ENCODE peak calls at places on chromosomes 3 and 15, in seven cellular contexts. L is stimulated activated CD4-positive, alpha-beta T cell treated with anti-CD3 and anti-CD28 coated beads, Interleukin-12 subunit alpha, Interleukin-12 subunit beta, amount 100 ng/mL, for 48 hours; J is T-cell; X is suprapubic skin; P is NCI-H774; H is central memory CD8-positive, alpha-beta T cell; S is astrocyte. U is an unnamed sample.

GRCh38 chr15:98785796-98786581 is 137.7 kb downstream of the IGF1R start:
- DNase-seq in P (no peak), S (no peak), L (no peak), J (no peak), H (no peak), X (no peak), U (no peak)

GRCh38 chr3:178950676-178951075 is 120.9 kb downstream of the ZMAT3 start:
- DNase-seq in P (no peak), H (no peak), L (no peak), J (no peak), X (no peak), S (no peak), U (no peak)

GRCh38 chr3:196246612-196247308 is 30.4 kb downstream of the SLC51A start:
- DNase-seq in L (peak; percentile 19), J (no peak), P (no peak), H (no peak), S (peak; percentile 82), X (no peak), U (no peak)

GRCh38 chr15:28992996-28993719 is 107.4 kb downstream of the APBA2 start:
- DNase-seq in L (no peak), P (no peak), X (no peak), H (no peak), J (no peak), S (peak; percentile 48), U (no peak)

GRCh38 chr3:122793568-122794416 is at the start of gene HSPBAP1:
- DNase-seq in X (peak; percentile 96), S (peak; percentile 90), J (peak; percentile 93), H (peak; percentile 81), P (no peak), L (peak; percentile 86), U (no peak)

GRCh38 chr3:105277656-105278055 is 89.1 kb upstream of the ALCAM start:
- DNase-seq in X (no peak), L (no peak), H (no peak), P (no peak), J (no peak), S (peak; percentile 35), U (no peak)

GRCh38 chr15:62818691-62819090 is 223.9 kb upstream of the TPM1 start:
- DNase-seq in P (no peak), H (no peak), X (no peak), S (no peak), J (no peak), L (no peak), U (no peak)

GRCh38 chr15:56207711-56208110 is 36.0 kb downstream of the RFX7 start:
- DNase-seq in S (peak; percentile 36), J (no peak), P (no peak), H (no peak), L (no peak), X (no peak), U (no peak)

GRCh38 chr3:188000361-188000861 is 153.5 kb upstream of the LPP start:
- DNase-seq in L (no peak), J (no peak), P (peak; percentile 93), H (no peak), S (no peak), X (no peak), U (peak; percentile 69)

GRCh38 chr3:125367403-125368230 is 7.5 kb downstream of the ZNF148 start:
- DNase-seq in J (no peak), X (no peak), S (peak; percentile 65), P (no peak), H (no peak), L (no peak), U (no peak)

GRCh38 chr3:66115858-66116654 is 77.3 kb upstream of the MAGI1 start:
- DNase-seq in X (peak; percentile 69), P (no peak), J (no peak), L (no peak), H (no peak), S (peak; percentile 99), U (no peak)

GRCh38 chr3:52447512-52448355 is 2.8 kb upstream of the SEMA3G start:
- DNase-seq in X (no peak), P (no peak), S (no peak), H (no peak), J (no peak), L (no peak), U (no peak)

GRCh38 chr3:115251509-115251908 is 104.4 kb upstream of the ZBTB20 start:
- DNase-seq in S (peak; percentile 63), J (no peak), L (no peak), P (no peak), H (no peak), X (no peak), U (no peak)

GRCh38 chr3:144875251-144875650 is 903.6 kb downstream of the DIPK2A start:
- DNase-seq in X (no peak), L (no peak), H (no peak), J (no peak), S (peak; percentile 0), P (no peak), U (no peak)

GRCh38 chr3:16122661-16123060 is 51.8 kb upstream of the GALNT15 start:
- DNase-seq in H (no peak), S (no peak), L (no peak), X (no peak), J (no peak), P (no peak), U (no peak)

GRCh38 chr3:133572158-133573053 is 1.1 kb upstream of the CDV3 start:
- DNase-seq in P (no peak), S (no peak), X (no peak), H (no peak), L (no peak), J (peak; percentile 20), U (no peak)

GRCh38 chr3:128355549-128355930 is 111.2 kb downstream of the DNAJB8 start:
- DNase-seq in P (no peak), J (no peak), L (no peak), S (no peak), X (no peak), H (no peak), U (no peak)

GRCh38 chr15:31346367-31347066 is 19.9 kb downstream of the KLF13 start:
- DNase-seq in L (no peak), X (no peak), S (no peak), J (no peak), H (no peak), P (no peak), U (no peak)

GRCh38 chr3:66931699-66932098 is 66.4 kb upstream of the KBTBD8 start:
- DNase-seq in X (no peak), S (no peak), P (no peak), J (no peak), H (no peak), L (no peak), U (no peak)

GRCh38 chr3:36792342-36792741 is 28.0 kb upstream of the DCLK3 start:
- DNase-seq in H (no peak), L (no peak), S (peak; percentile 6), J (no peak), X (no peak), P (no peak), U (no peak)

GRCh38 chr15:38593523-38593922 is 28.9 kb upstream of the RASGRP1 start:
- DNase-seq in S (no peak), H (no peak), J (no peak), X (no peak), P (no peak), L (no peak), U (no peak)

GRCh38 chr15:39918688-39919385 is 1.2 kb downstream of the GPR176 start:
- DNase-seq in S (peak; percentile 92), P (no peak), X (no peak), J (no peak), L (no peak), H (no peak), U (no peak)

GRCh38 chr15:52019394-52020252 is 604 bp downstream of the MAPK6 start:
- DNase-seq in L (peak; percentile 58), J (peak; percentile 67), X (peak; percentile 94), S (peak; percentile 75), H (peak; percentile 37), P (peak; percentile 61), U (peak; percentile 7)

GRCh38 chr3:190531406-190531805 is 17.5 kb downstream of the IL1RAP start:
- DNase-seq in P (no peak), S (peak; percentile 34), H (no peak), X (no peak), L (no peak), J (no peak), U (no peak)

GRCh38 chr15:29400701-29401100 is 131.1 kb upstream of the NSMCE3 start:
- DNase-seq in S (no peak), J (no peak), X (no peak), L (no peak), P (no peak), H (no peak), U (no peak)

U was measured in DMS79.